ENCODE peak calls at places on chromosomes 6 and 20, in seven cellular contexts. One of them, this sample, is unnamed.

GRCh38 chr6:113565306-113565705 is 291.8 kb upstream of the MARCKS start:
- DNase-seq in nephron progenitor cell: no peak
- DNase-seq in endothelial cell: no peak
- DNase-seq in hepatocyte: no peak
- DNase-seq in HuH-7.5: no peak
- DNase-seq in HFFc6: peak
- DNase-seq in germinal center: no peak
- DNase-seq in this sample: no peak

GRCh38 chr6:25042599-25042936 is 106.8 kb upstream of the RIPOR2 start:
- DNase-seq in nephron progenitor cell: no peak
- DNase-seq in endothelial cell: no peak
- DNase-seq in hepatocyte: no peak
- DNase-seq in HuH-7.5: no peak
- DNase-seq in HFFc6: no peak
- DNase-seq in germinal center: no peak
- DNase-seq in this sample: no peak

GRCh38 chr6:54003316-54003715 is 107.9 kb upstream of the MLIP start:
- DNase-seq in nephron progenitor cell: no peak
- DNase-seq in endothelial cell: no peak
- DNase-seq in hepatocyte: no peak
- DNase-seq in HuH-7.5: no peak
- DNase-seq in HFFc6: no peak
- DNase-seq in germinal center: no peak
- DNase-seq in this sample: no peak

GRCh38 chr6:139370047-139370706 is 4.3 kb downstream of the CITED2 start:
- DNase-seq in nephron progenitor cell: peak
- DNase-seq in endothelial cell: no peak
- DNase-seq in hepatocyte: peak
- DNase-seq in HuH-7.5: no peak
- DNase-seq in HFFc6: peak
- DNase-seq in germinal center: no peak
- DNase-seq in this sample: peak

GRCh38 chr20:44962483-44962882 is 2.3 kb upstream of the TOMM34 start:
- DNase-seq in nephron progenitor cell: no peak
- DNase-seq in endothelial cell: no peak
- DNase-seq in hepatocyte: no peak
- DNase-seq in HuH-7.5: no peak
- DNase-seq in HFFc6: no peak
- DNase-seq in germinal center: no peak
- DNase-seq in this sample: no peak

GRCh38 chr6:39879535-39879934 is 54.7 kb downstream of the MOCS1 start:
- DNase-seq in nephron progenitor cell: no peak
- DNase-seq in endothelial cell: no peak
- DNase-seq in hepatocyte: no peak
- DNase-seq in HuH-7.5: no peak
- DNase-seq in HFFc6: no peak
- DNase-seq in germinal center: no peak
- DNase-seq in this sample: no peak

GRCh38 chr6:44116643-44117382 is 10.4 kb downstream of the MRPL14 start:
- DNase-seq in nephron progenitor cell: no peak
- DNase-seq in endothelial cell: no peak
- DNase-seq in hepatocyte: peak
- DNase-seq in HuH-7.5: no peak
- DNase-seq in HFFc6: peak
- DNase-seq in germinal center: no peak
- DNase-seq in this sample: no peak

GRCh38 chr6:11575408-11576033 is 38.0 kb downstream of the TMEM170B start:
- DNase-seq in nephron progenitor cell: peak
- DNase-seq in endothelial cell: peak
- DNase-seq in hepatocyte: peak
- DNase-seq in HuH-7.5: peak
- DNase-seq in HFFc6: peak
- DNase-seq in germinal center: peak
- DNase-seq in this sample: peak

GRCh38 chr20:44279228-44279627 is 31.8 kb downstream of the FITM2 start:
- DNase-seq in nephron progenitor cell: no peak
- DNase-seq in endothelial cell: no peak
- DNase-seq in hepatocyte: no peak
- DNase-seq in HuH-7.5: no peak
- DNase-seq in HFFc6: peak
- DNase-seq in germinal center: no peak
- DNase-seq in this sample: no peak

GRCh38 chr6:168060521-168060931 is 18.5 kb downstream of the FRMD1 start:
- DNase-seq in nephron progenitor cell: peak
- DNase-seq in endothelial cell: peak
- DNase-seq in hepatocyte: peak
- DNase-seq in HuH-7.5: peak
- DNase-seq in HFFc6: peak
- DNase-seq in germinal center: no peak
- DNase-seq in this sample: no peak

GRCh38 chr20:18632196-18632789 is 44.4 kb downstream of the DTD1 start:
- DNase-seq in nephron progenitor cell: peak
- DNase-seq in endothelial cell: peak
- DNase-seq in hepatocyte: peak
- DNase-seq in HuH-7.5: peak
- DNase-seq in HFFc6: peak
- DNase-seq in germinal center: peak
- DNase-seq in this sample: peak

GRCh38 chr6:144547409-144547808 is 262.3 kb downstream of the UTRN start:
- DNase-seq in nephron progenitor cell: no peak
- DNase-seq in endothelial cell: no peak
- DNase-seq in hepatocyte: no peak
- DNase-seq in HuH-7.5: no peak
- DNase-seq in HFFc6: no peak
- DNase-seq in germinal center: no peak
- DNase-seq in this sample: no peak

GRCh38 chr6:157151989-157152388 is 171.3 kb downstream of the TMEM242 start:
- DNase-seq in nephron progenitor cell: no peak
- DNase-seq in endothelial cell: no peak
- DNase-seq in hepatocyte: no peak
- DNase-seq in HuH-7.5: no peak
- DNase-seq in HFFc6: peak
- DNase-seq in germinal center: no peak
- DNase-seq in this sample: no peak

GRCh38 chr6:73234732-73235131 is 9.4 kb upstream of the KHDC1L start:
- DNase-seq in nephron progenitor cell: no peak
- DNase-seq in endothelial cell: no peak
- DNase-seq in hepatocyte: no peak
- DNase-seq in HuH-7.5: no peak
- DNase-seq in HFFc6: peak
- DNase-seq in germinal center: no peak
- DNase-seq in this sample: no peak

GRCh38 chr20:48051810-48052491 is 266.7 kb upstream of the SULF2 start:
- DNase-seq in nephron progenitor cell: no peak
- DNase-seq in endothelial cell: no peak
- DNase-seq in hepatocyte: peak
- DNase-seq in HuH-7.5: no peak
- DNase-seq in HFFc6: peak
- DNase-seq in germinal center: no peak
- DNase-seq in this sample: no peak

GRCh38 chr20:10671850-10672578 is 1.8 kb downstream of the JAG1 start:
- DNase-seq in nephron progenitor cell: peak
- DNase-seq in endothelial cell: peak
- DNase-seq in hepatocyte: peak
- DNase-seq in HuH-7.5: peak
- DNase-seq in HFFc6: peak
- DNase-seq in germinal center: peak
- DNase-seq in this sample: no peak

GRCh38 chr6:49499121-49499520 is 602 bp upstream of the GLYATL3 start:
- DNase-seq in nephron progenitor cell: no peak
- DNase-seq in endothelial cell: no peak
- DNase-seq in hepatocyte: no peak
- DNase-seq in HuH-7.5: no peak
- DNase-seq in HFFc6: no peak
- DNase-seq in germinal center: no peak
- DNase-seq in this sample: no peak

GRCh38 chr6:23659125-23659524 is 466.9 kb upstream of the NRSN1 start:
- DNase-seq in nephron progenitor cell: peak
- DNase-seq in endothelial cell: peak
- DNase-seq in hepatocyte: peak
- DNase-seq in HuH-7.5: peak
- DNase-seq in HFFc6: no peak
- DNase-seq in germinal center: no peak
- DNase-seq in this sample: peak

GRCh38 chr6:11368760-11369159 is 136.3 kb upstream of the NEDD9 start:
- DNase-seq in nephron progenitor cell: no peak
- DNase-seq in endothelial cell: no peak
- DNase-seq in hepatocyte: no peak
- DNase-seq in HuH-7.5: no peak
- DNase-seq in HFFc6: no peak
- DNase-seq in germinal center: no peak
- DNase-seq in this sample: no peak

GRCh38 chr6:26250806-26251075 is 114.3 kb upstream of the BTN3A2 start:
- DNase-seq in nephron progenitor cell: peak
- DNase-seq in endothelial cell: no peak
- DNase-seq in hepatocyte: no peak
- DNase-seq in HuH-7.5: no peak
- DNase-seq in HFFc6: peak
- DNase-seq in germinal center: no peak
- DNase-seq in this sample: peak

GRCh38 chr6:51147756-51148155 is 329.1 kb downstream of the TFAP2B start:
- DNase-seq in nephron progenitor cell: no peak
- DNase-seq in endothelial cell: no peak
- DNase-seq in hepatocyte: no peak
- DNase-seq in HuH-7.5: no peak
- DNase-seq in HFFc6: no peak
- DNase-seq in germinal center: no peak
- DNase-seq in this sample: no peak

GRCh38 chr6:139943391-139943790 is 568.9 kb upstream of the CITED2 start:
- DNase-seq in nephron progenitor cell: no peak
- DNase-seq in endothelial cell: no peak
- DNase-seq in hepatocyte: peak
- DNase-seq in HuH-7.5: peak
- DNase-seq in HFFc6: peak
- DNase-seq in germinal center: no peak
- DNase-seq in this sample: peak

GRCh38 chr6:113719545-113719944 is 137.6 kb upstream of the MARCKS start:
- DNase-seq in nephron progenitor cell: no peak
- DNase-seq in endothelial cell: no peak
- DNase-seq in hepatocyte: no peak
- DNase-seq in HuH-7.5: no peak
- DNase-seq in HFFc6: no peak
- DNase-seq in germinal center: no peak
- DNase-seq in this sample: no peak

GRCh38 chr20:43532416-43533055 is 25.0 kb downstream of the L3MBTL1 start:
- DNase-seq in nephron progenitor cell: no peak
- DNase-seq in endothelial cell: no peak
- DNase-seq in hepatocyte: no peak
- DNase-seq in HuH-7.5: no peak
- DNase-seq in HFFc6: no peak
- DNase-seq in germinal center: no peak
- DNase-seq in this sample: no peak

GRCh38 chr20:47062226-47062880 is 167.7 kb downstream of the EYA2 start:
- DNase-seq in nephron progenitor cell: no peak
- DNase-seq in endothelial cell: no peak
- DNase-seq in hepatocyte: no peak
- DNase-seq in HuH-7.5: no peak
- DNase-seq in HFFc6: no peak
- DNase-seq in germinal center: no peak
- DNase-seq in this sample: no peak

GRCh38 chr20:63359164-63359934 is 1.8 kb downstream of the CHRNA4 start:
- DNase-seq in nephron progenitor cell: no peak
- DNase-seq in endothelial cell: no peak
- DNase-seq in hepatocyte: no peak
- DNase-seq in HuH-7.5: no peak
- DNase-seq in HFFc6: no peak
- DNase-seq in germinal center: no peak
- DNase-seq in this sample: no peak

GRCh38 chr6:89217308-89217999 is at the start of gene GABRR1:
- DNase-seq in nephron progenitor cell: no peak
- DNase-seq in endothelial cell: no peak
- DNase-seq in hepatocyte: no peak
- DNase-seq in HuH-7.5: no peak
- DNase-seq in HFFc6: no peak
- DNase-seq in germinal center: no peak
- DNase-seq in this sample: no peak

GRCh38 chr6:169452117-169452868 is 198.6 kb upstream of the THBS2 start:
- DNase-seq in nephron progenitor cell: no peak
- DNase-seq in endothelial cell: no peak
- DNase-seq in hepatocyte: no peak
- DNase-seq in HuH-7.5: no peak
- DNase-seq in HFFc6: peak
- DNase-seq in germinal center: no peak
- DNase-seq in this sample: no peak

GRCh38 chr6:133890941-133891813 is 2.3 kb downstream of the TCF21 start:
- DNase-seq in nephron progenitor cell: peak
- DNase-seq in endothelial cell: peak
- DNase-seq in hepatocyte: peak
- DNase-seq in HuH-7.5: peak
- DNase-seq in HFFc6: no peak
- DNase-seq in germinal center: no peak
- DNase-seq in this sample: no peak

GRCh38 chr6:154432533-154433476 is 76.2 kb upstream of the IPCEF1 start:
- DNase-seq in nephron progenitor cell: no peak
- DNase-seq in endothelial cell: no peak
- DNase-seq in hepatocyte: no peak
- DNase-seq in HuH-7.5: no peak
- DNase-seq in HFFc6: peak
- DNase-seq in germinal center: no peak
- DNase-seq in this sample: no peak

GRCh38 chr6:31541059-31541657 is 645 bp downstream of the DDX39B start:
- DNase-seq in nephron progenitor cell: peak
- DNase-seq in endothelial cell: no peak
- DNase-seq in hepatocyte: peak
- DNase-seq in HuH-7.5: peak
- DNase-seq in HFFc6: no peak
- DNase-seq in germinal center: peak
- DNase-seq in this sample: no peak

GRCh38 chr20:20414640-20415274 is 46.9 kb downstream of the INSM1 start:
- DNase-seq in nephron progenitor cell: no peak
- DNase-seq in endothelial cell: no peak
- DNase-seq in hepatocyte: no peak
- DNase-seq in HuH-7.5: no peak
- DNase-seq in HFFc6: no peak
- DNase-seq in germinal center: no peak
- DNase-seq in this sample: no peak

GRCh38 chr20:20188647-20189046 is 136.3 kb downstream of the CFAP61 start:
- DNase-seq in nephron progenitor cell: no peak
- DNase-seq in endothelial cell: no peak
- DNase-seq in hepatocyte: no peak
- DNase-seq in HuH-7.5: no peak
- DNase-seq in HFFc6: no peak
- DNase-seq in germinal center: no peak
- DNase-seq in this sample: no peak

GRCh38 chr6:52074155-52074554 is 13.3 kb downstream of the PKHD1 start:
- DNase-seq in nephron progenitor cell: no peak
- DNase-seq in endothelial cell: no peak
- DNase-seq in hepatocyte: no peak
- DNase-seq in HuH-7.5: no peak
- DNase-seq in HFFc6: no peak
- DNase-seq in germinal center: no peak
- DNase-seq in this sample: no peak

GRCh38 chr6:17709476-17709875 is 2.8 kb upstream of the NUP153 start:
- DNase-seq in nephron progenitor cell: no peak
- DNase-seq in endothelial cell: no peak
- DNase-seq in hepatocyte: no peak
- DNase-seq in HuH-7.5: no peak
- DNase-seq in HFFc6: no peak
- DNase-seq in germinal center: no peak
- DNase-seq in this sample: no peak

This sample was measured in NCI-H2171.